ENCODE peak calls at places on chromosome 7, in ten cellular contexts. N is mesendoderm, G is GM23248, T is neuronal stem cell, D is A549, O is stomach, Q is SK-N-SH, S is fibroblast of lung, B is OCI-LY7, Y is right atrium auricular region. L is an unnamed sample. For H3K4me1, the result is how much of the 10 kb centered on the place peaks cover.

GRCh38 chr7:41252551-41252950 is 450.3 kb downstream of the INHBA start:
- DNase-seq in N (no peak), G (no peak), T (no peak), D (no peak), O (no peak), Q (no peak), S (no peak), B (no peak), Y (no peak), L (no peak)

GRCh38 chr7:17421941-17422340 is 123.5 kb downstream of the AHR start:
- DNase-seq in N (no peak), G (no peak), T (no peak), D (no peak), O (no peak), Q (no peak), S (no peak), B (no peak), Y (no peak), L (no peak)

GRCh38 chr7:41779918-41780317 is 77.0 kb upstream of the INHBA start:
- DNase-seq in N (no peak), G (peak), T (no peak), D (no peak), O (no peak), Q (no peak), S (no peak), B (no peak), Y (no peak), L (no peak)

GRCh38 chr7:157690833-157691382 is 354.1 kb downstream of the DNAJB6 start:
- DNase-seq in N (peak), G (peak), T (peak), D (no peak), O (peak), Q (peak), S (peak), B (no peak), Y (peak), L (no peak)

GRCh38 chr7:32164341-32164996 is 94.3 kb upstream of the PDE1C start:
- DNase-seq in N (peak), G (peak), T (peak), D (peak), O (no peak), Q (peak), S (peak), B (no peak), Y (no peak), L (no peak)

GRCh38 chr7:87877641-87878040 is 1.3 kb downstream of the DBF4 start:
- DNase-seq in N (no peak), G (peak), T (no peak), D (no peak), O (no peak), Q (no peak), S (peak), B (no peak), Y (no peak), L (no peak)

GRCh38 chr7:100691676-100692577 is 2.1 kb downstream of the GIGYF1 start:
- DNase-seq in N (peak), G (peak), T (peak), D (peak), O (peak), Q (peak), S (peak), B (peak), Y (peak), L (peak)

GRCh38 chr7:125934965-125935364 is 1005.3 kb upstream of the POT1 start:
- DNase-seq in N (no peak), G (no peak), T (no peak), D (no peak), O (no peak), Q (no peak), S (no peak), B (no peak), Y (no peak), L (no peak)

DNA sequence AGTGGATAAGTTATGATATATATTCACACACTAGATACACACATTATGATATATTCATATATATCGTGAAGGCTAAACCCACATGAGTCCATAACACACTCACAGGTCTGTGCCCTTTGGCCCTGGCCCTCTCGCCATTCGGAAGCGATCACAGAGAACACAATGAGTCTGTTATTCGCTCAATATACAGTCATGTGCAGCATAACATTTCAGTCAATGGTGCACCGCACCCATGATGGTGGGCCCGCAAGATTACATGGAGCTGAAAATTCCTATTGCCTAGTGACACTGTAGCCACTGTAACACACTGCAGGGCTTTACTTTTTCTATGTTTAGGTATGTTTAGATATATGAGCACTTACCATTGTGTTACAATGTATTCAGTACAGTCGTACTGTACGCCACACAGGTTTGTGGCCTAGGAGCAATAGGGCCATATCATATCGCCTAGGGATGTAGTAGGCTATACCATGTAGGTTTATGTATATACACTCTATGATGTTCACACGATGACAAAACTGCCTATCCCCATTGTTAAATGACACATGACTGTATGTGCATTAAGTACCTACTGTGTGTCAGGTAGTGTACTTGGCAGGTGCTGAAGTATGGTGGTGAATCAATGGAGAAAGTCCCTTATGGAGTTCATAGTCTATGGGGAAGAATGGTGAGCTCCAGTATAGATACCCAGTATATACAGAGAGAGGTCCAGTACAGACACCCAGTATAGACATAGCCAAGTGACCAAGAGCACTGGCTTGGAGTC is 198.8 kb upstream of the KLF14 start:
- DNase-seq in N (no peak), G (no peak), T (no peak), D (no peak), O (no peak), Q (no peak), S (no peak), B (no peak), Y (no peak), L (no peak)
- H3K4me1 ChIP-seq in N (under half), G (under half), T (under half), D (half or more), O (under half), Q (under half), S (under half), B (under half), Y (under half), L (under half)

GRCh38 chr7:151304856-151305255 is 36.8 kb upstream of the NUB1 start:
- DNase-seq in N (peak), G (peak), T (no peak), D (no peak), O (no peak), Q (no peak), S (no peak), B (no peak), Y (peak), L (no peak)
- H3K4me3 ChIP-seq in N (no peak), G (no peak), T (no peak), D (no peak), O (no peak), Q (no peak), S (no peak), B (no peak), Y (no peak), L (no peak)

GRCh38 chr7:80186721-80187120 is 52.1 kb downstream of the GNAI1 start:
- DNase-seq in N (no peak), G (no peak), T (no peak), D (no peak), O (no peak), Q (peak), S (peak), B (no peak), Y (no peak), L (no peak)

GRCh38 chr7:80189638-80190037 is 55.0 kb downstream of the GNAI1 start:
- DNase-seq in N (no peak), G (no peak), T (no peak), D (no peak), O (no peak), Q (no peak), S (no peak), B (no peak), Y (no peak), L (no peak)

GRCh38 chr7:80185571-80185970 is 50.9 kb downstream of the GNAI1 start:
- DNase-seq in N (no peak), G (no peak), T (no peak), D (no peak), O (no peak), Q (no peak), S (peak), B (no peak), Y (no peak), L (no peak)

GRCh38 chr7:80187727-80188126 is 53.1 kb downstream of the GNAI1 start:
- DNase-seq in N (no peak), G (no peak), T (no peak), D (no peak), O (no peak), Q (no peak), S (no peak), B (no peak), Y (no peak), L (no peak)

GRCh38 chr7:80187279-80187678 is 52.6 kb downstream of the GNAI1 start:
- DNase-seq in N (no peak), G (no peak), T (no peak), D (no peak), O (no peak), Q (no peak), S (no peak), B (no peak), Y (no peak), L (no peak)
- H3K4me1 ChIP-seq in N (under half), G (under half), T (under half), D (under half), O (half or more), Q (under half), S (under half), B (under half), Y (under half), L (under half)

DNA sequence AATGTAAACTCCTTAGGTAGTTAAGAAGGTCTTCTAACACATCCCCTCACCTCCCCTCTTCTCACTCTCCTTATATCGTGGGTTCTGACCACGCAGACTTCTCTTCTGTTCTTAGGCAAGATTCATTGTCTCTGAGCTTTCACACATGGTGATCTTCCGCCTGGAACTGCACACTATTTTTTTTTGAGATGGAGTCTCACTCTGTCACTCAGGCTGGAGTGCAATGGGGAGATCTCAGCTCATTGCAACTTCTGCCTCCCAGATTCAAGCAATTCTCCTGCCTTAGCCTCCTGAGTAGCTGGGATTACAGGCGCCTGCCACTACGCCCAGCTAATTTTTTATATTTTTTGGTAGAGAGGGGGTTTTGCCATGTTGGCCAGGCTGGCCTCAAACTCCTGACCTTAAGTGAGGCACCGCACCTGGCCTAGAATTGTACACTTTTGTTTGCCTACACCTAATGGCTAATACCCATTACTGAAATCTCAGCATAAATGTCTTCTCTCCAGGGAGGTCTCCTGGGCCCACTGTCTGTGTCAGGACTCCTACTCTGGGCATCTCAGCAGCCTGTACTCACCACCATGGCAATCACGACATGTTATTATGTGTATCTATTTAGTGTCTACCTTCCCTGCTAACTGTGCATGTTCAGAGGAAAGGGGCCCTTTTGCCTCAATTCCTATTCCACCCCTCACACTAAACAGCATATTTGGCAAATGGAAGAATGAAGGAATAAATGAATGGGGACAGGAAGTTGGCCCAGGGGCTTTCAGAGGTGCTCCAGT is 646.3 kb upstream of the DPP6 start:
- DNase-seq in N (no peak), G (no peak), T (no peak), D (no peak), O (no peak), Q (no peak), S (no peak), B (no peak), Y (no peak), L (no peak)
- H3K4me3 ChIP-seq in N (no peak), G (no peak), T (no peak), D (no peak), O (no peak), Q (no peak), S (no peak), B (no peak), Y (no peak), L (no peak)

GRCh38 chr7:155656891-155657290 is 12.4 kb downstream of the RBM33 start:
- DNase-seq in N (no peak), G (no peak), T (no peak), D (no peak), O (no peak), Q (no peak), S (no peak), B (no peak), Y (no peak), L (no peak)

GRCh38 chr7:155653773-155654172 is 9.3 kb downstream of the RBM33 start:
- DNase-seq in N (no peak), G (peak), T (no peak), D (no peak), O (no peak), Q (no peak), S (peak), B (no peak), Y (no peak), L (no peak)

GRCh38 chr7:155649588-155649987 is 5.1 kb downstream of the RBM33 start:
- DNase-seq in N (no peak), G (no peak), T (no peak), D (no peak), O (no peak), Q (no peak), S (no peak), B (no peak), Y (no peak), L (no peak)

GRCh38 chr7:155648752-155649339 is 4.4 kb downstream of the RBM33 start:
- DNase-seq in N (no peak), G (no peak), T (no peak), D (no peak), O (no peak), Q (no peak), S (no peak), B (peak), Y (no peak), L (no peak)

GRCh38 chr7:155652156-155653124 is 8.0 kb downstream of the RBM33 start:
- DNase-seq in N (no peak), G (peak), T (no peak), D (no peak), O (no peak), Q (no peak), S (peak), B (peak), Y (no peak), L (no peak)
- H3K4me1 ChIP-seq in N (under half), G (under half), T (under half), D (under half), O (half or more), Q (under half), S (under half), B (half or more), Y (under half), L (half or more)

DNA sequence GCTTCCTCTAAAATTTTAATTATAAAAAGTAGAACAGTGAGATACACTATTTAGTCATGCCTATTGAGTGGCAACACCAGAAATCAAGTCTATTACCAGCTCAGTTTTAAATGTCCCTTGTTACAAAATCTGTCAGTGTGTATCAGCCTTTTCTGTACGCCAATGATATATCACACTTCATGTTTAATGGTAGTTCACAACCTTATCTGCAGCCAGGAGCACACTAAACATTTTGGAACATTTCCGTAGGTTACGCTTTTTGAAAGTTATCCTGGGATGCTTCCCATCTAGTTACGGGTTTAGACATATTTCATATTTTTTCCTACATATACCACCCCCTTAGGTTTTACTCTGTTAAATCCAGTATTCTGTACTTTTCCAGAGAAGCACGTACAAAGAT is 5.4 kb downstream of the HNRNPA2B1 start:
- DNase-seq in N (no peak), G (no peak), T (no peak), D (no peak), O (no peak), Q (no peak), S (no peak), B (no peak), Y (no peak), L (no peak)
- H3K4me3 ChIP-seq in N (no peak), G (peak), T (no peak), D (peak), O (no peak), Q (no peak), S (no peak), B (peak), Y (no peak), L (no peak)

DNA sequence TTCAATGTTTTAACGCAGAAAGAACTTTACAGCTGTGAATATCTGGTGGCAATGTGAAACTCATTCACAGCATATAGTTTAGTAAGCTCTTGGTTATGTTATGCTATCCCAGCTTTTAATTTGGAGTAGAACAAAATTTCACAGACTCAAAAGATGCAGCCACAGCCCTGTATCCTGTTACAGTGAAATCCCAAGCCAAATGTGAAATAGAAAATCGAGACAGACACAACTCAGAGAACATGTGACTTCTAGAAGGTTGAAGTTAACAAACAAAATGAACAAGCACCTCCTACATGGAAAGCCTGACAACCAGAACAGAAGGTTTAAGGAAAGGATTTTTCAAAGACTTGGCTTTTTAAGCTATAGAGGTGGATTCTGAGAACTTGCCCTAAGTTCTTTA is 39.6 kb downstream of the JAZF1 start:
- DNase-seq in N (no peak), G (no peak), T (no peak), D (no peak), O (no peak), Q (no peak), S (peak), B (no peak), Y (no peak), L (no peak)
- H3K4me1 ChIP-seq in N (under half), G (under half), T (under half), D (under half), O (under half), Q (under half), S (under half), B (under half), Y (under half), L (under half)

GRCh38 chr7:94393251-94393758 is 1.4 kb upstream of the COL1A2 start:
- DNase-seq in N (peak), G (peak), T (peak), D (no peak), O (no peak), Q (no peak), S (peak), B (no peak), Y (no peak), L (no peak)

GRCh38 chr7:94394058-94394398 is 667 bp upstream of the COL1A2 start:
- DNase-seq in N (no peak), G (peak), T (no peak), D (no peak), O (no peak), Q (peak), S (no peak), B (no peak), Y (no peak), L (no peak)

GRCh38 chr7:94395141-94396041 is 696 bp downstream of the COL1A2 start:
- DNase-seq in N (peak), G (peak), T (peak), D (peak), O (peak), Q (peak), S (peak), B (peak), Y (no peak), L (no peak)

GRCh38 chr7:94396044-94396443 is 1.3 kb downstream of the COL1A2 start:
- DNase-seq in N (peak), G (peak), T (no peak), D (no peak), O (no peak), Q (no peak), S (peak), B (no peak), Y (no peak), L (no peak)

DNA sequence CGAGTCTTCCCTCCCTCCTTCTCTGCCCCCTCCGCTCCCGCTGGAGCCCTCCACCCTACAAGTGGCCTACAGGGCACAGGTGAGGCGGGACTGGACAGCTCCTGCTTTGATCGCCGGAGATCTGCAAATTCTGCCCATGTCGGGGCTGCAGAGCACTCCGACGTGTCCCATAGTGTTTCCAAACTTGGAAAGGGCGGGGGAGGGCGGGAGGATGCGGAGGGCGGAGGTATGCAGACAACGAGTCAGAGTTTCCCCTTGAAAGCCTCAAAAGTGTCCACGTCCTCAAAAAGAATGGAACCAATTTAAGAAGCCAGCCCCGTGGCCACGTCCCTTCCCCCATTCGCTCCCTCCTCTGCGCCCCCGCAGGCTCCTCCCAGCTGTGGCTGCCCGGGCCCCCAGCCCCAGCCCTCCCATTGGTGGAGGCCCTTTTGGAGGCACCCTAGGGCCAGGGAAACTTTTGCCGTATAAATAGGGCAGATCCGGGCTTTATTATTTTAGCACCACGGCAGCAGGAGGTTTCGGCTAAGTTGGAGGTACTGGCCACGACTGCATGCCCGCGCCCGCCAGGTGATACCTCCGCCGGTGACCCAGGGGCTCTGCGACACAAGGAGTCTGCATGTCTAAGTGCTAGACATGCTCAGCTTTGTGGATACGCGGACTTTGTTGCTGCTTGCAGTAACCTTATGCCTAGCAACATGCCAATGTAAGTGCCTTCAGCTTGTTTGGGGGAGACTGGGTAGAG is at the start of gene COL1A2:
- DNase-seq in N (peak), G (peak), T (peak), D (no peak), O (peak), Q (peak), S (peak), B (no peak), Y (peak), L (peak)
- H3K4me3 ChIP-seq in N (peak), G (peak), T (peak), D (no peak), O (peak), Q (no peak), S (peak), B (no peak), Y (peak), L (peak)

GRCh38 chr7:80641548-80641947 is 3.1 kb downstream of the CD36 start:
- DNase-seq in N (no peak), G (peak), T (no peak), D (no peak), O (no peak), Q (no peak), S (peak), B (no peak), Y (no peak), L (no peak)

GRCh38 chr7:80644054-80644453 is 5.6 kb downstream of the CD36 start:
- DNase-seq in N (no peak), G (no peak), T (no peak), D (no peak), O (no peak), Q (no peak), S (no peak), B (no peak), Y (no peak), L (no peak)

GRCh38 chr7:80642871-80643270 is 4.4 kb downstream of the CD36 start:
- DNase-seq in N (no peak), G (no peak), T (no peak), D (no peak), O (no peak), Q (no peak), S (no peak), B (no peak), Y (no peak), L (no peak)

GRCh38 chr7:80640841-80641240 is 2.4 kb downstream of the CD36 start:
- DNase-seq in N (no peak), G (peak), T (no peak), D (no peak), O (no peak), Q (no peak), S (peak), B (no peak), Y (no peak), L (no peak)

GRCh38 chr7:80643336-80643925 is 5.0 kb downstream of the CD36 start:
- DNase-seq in N (no peak), G (no peak), T (no peak), D (no peak), O (no peak), Q (no peak), S (no peak), B (no peak), Y (no peak), L (no peak)
- H3K4me1 ChIP-seq in N (under half), G (under half), T (under half), D (under half), O (under half), Q (under half), S (under half), B (under half), Y (under half), L (under half)